ENCODE peak calls at places on chromosome 9, in seven cellular contexts. N, Y, T, G, Z, E and M are unnamed samples.

GRCh38 chr9:80954521-80954920 is 734.8 kb downstream of the TLE1 start:
- DNase-seq in N (peak), Y (no peak), T (no peak), G (no peak), Z (no peak), E (no peak), M (no peak)

GRCh38 chr9:76049341-76049740 is 158.9 kb downstream of the PCSK5 start:
- DNase-seq in N (no peak), Y (no peak), T (no peak), G (no peak), Z (no peak), E (no peak), M (no peak)

GRCh38 chr9:35669331-35670145 is 4.2 kb upstream of the CA9 start:
- DNase-seq in N (peak), Y (no peak), T (no peak), G (peak), Z (no peak), E (no peak), M (no peak)

GRCh38 chr9:69554945-69555344 is 117.2 kb downstream of the APBA1 start:
- DNase-seq in N (peak), Y (no peak), T (no peak), G (no peak), Z (no peak), E (no peak), M (peak)

GRCh38 chr9:19232117-19232829 is 1.8 kb downstream of the DENND4C start:
- DNase-seq in N (peak), Y (no peak), T (no peak), G (peak), Z (no peak), E (no peak), M (no peak)

GRCh38 chr9:136759436-136760325 is 1.6 kb upstream of the LCN8 start:
- DNase-seq in N (no peak), Y (no peak), T (no peak), G (no peak), Z (no peak), E (no peak), M (no peak)

GRCh38 chr9:136666364-136667216 is 3.9 kb downstream of the EGFL7 start:
- DNase-seq in N (no peak), Y (no peak), T (no peak), G (peak), Z (no peak), E (no peak), M (no peak)

GRCh38 chr9:5008206-5008605 is 23.1 kb downstream of the JAK2 start:
- DNase-seq in N (peak), Y (no peak), T (no peak), G (peak), Z (no peak), E (no peak), M (no peak)

GRCh38 chr9:130893250-130894101 is 3.1 kb downstream of the QRFP start:
- DNase-seq in N (no peak), Y (no peak), T (no peak), G (peak), Z (no peak), E (peak), M (no peak)

GRCh38 chr9:35688558-35689350 is 971 bp downstream of the TPM2 start:
- DNase-seq in N (peak), Y (no peak), T (no peak), G (peak), Z (no peak), E (no peak), M (no peak)

GRCh38 chr9:14156046-14156445 is 157.9 kb downstream of the NFIB start:
- DNase-seq in N (no peak), Y (no peak), T (peak), G (no peak), Z (no peak), E (no peak), M (no peak)

GRCh38 chr9:15882328-15882727 is 329.5 kb downstream of the CCDC171 start:
- DNase-seq in N (no peak), Y (no peak), T (no peak), G (no peak), Z (no peak), E (no peak), M (no peak)

GRCh38 chr9:116897181-116897580 is 210.1 kb downstream of the TRIM32 start:
- DNase-seq in N (no peak), Y (no peak), T (no peak), G (no peak), Z (no peak), E (no peak), M (no peak)

GRCh38 chr9:134630861-134631260 is 10.7 kb upstream of the COL5A1 start:
- DNase-seq in N (no peak), Y (no peak), T (no peak), G (no peak), Z (no peak), E (no peak), M (no peak)

GRCh38 chr9:125829743-125830142 is 82.6 kb downstream of the PBX3 start:
- DNase-seq in N (peak), Y (peak), T (peak), G (no peak), Z (no peak), E (no peak), M (no peak)

GRCh38 chr9:4196376-4196775 is 103.5 kb downstream of the GLIS3 start:
- DNase-seq in N (peak), Y (no peak), T (no peak), G (peak), Z (no peak), E (no peak), M (peak)

GRCh38 chr9:124658165-124659017 is 112.7 kb downstream of the NR6A1 start:
- DNase-seq in N (peak), Y (peak), T (peak), G (peak), Z (peak), E (peak), M (peak)

GRCh38 chr9:134575103-134575816 is 66.3 kb upstream of the COL5A1 start:
- DNase-seq in N (no peak), Y (no peak), T (no peak), G (no peak), Z (no peak), E (no peak), M (no peak)

GRCh38 chr9:14165376-14166035 is 148.4 kb downstream of the NFIB start:
- DNase-seq in N (peak), Y (no peak), T (no peak), G (no peak), Z (no peak), E (no peak), M (no peak)

GRCh38 chr9:116360974-116361373 is 207.4 kb downstream of the PAPPA start:
- DNase-seq in N (no peak), Y (no peak), T (no peak), G (no peak), Z (no peak), E (no peak), M (no peak)

GRCh38 chr9:112037281-112038016 is 137.6 kb downstream of the SUSD1 start:
- DNase-seq in N (peak), Y (peak), T (peak), G (peak), Z (peak), E (no peak), M (no peak)

GRCh38 chr9:6525326-6526040 is 112.5 kb downstream of the UHRF2 start:
- DNase-seq in N (peak), Y (no peak), T (no peak), G (no peak), Z (no peak), E (no peak), M (peak)

GRCh38 chr9:70411141-70411929 is 3.1 kb downstream of the KLF9 start:
- DNase-seq in N (peak), Y (no peak), T (no peak), G (peak), Z (no peak), E (peak), M (no peak)

GRCh38 chr9:107644774-107645463 is 155.3 kb upstream of the KLF4 start:
- DNase-seq in N (peak), Y (no peak), T (no peak), G (no peak), Z (no peak), E (peak), M (no peak)

GRCh38 chr9:128124873-128125574 is 2.5 kb downstream of the PTGES2 start:
- DNase-seq in N (peak), Y (peak), T (peak), G (peak), Z (peak), E (peak), M (peak)

GRCh38 chr9:136957461-136957860 is 5.4 kb downstream of the LCN12 start:
- DNase-seq in N (no peak), Y (no peak), T (no peak), G (no peak), Z (no peak), E (no peak), M (no peak)

GRCh38 chr9:70374962-70375618 is 39.4 kb downstream of the KLF9 start:
- DNase-seq in N (no peak), Y (no peak), T (no peak), G (no peak), Z (no peak), E (no peak), M (no peak)

GRCh38 chr9:97853844-97854695 is 1.0 kb downstream of the FOXE1 start:
- DNase-seq in N (peak), Y (no peak), T (no peak), G (peak), Z (peak), E (no peak), M (no peak)

GRCh38 chr9:134221273-134222017 is 57.1 kb upstream of the RNU6ATAC start:
- DNase-seq in N (no peak), Y (no peak), T (no peak), G (no peak), Z (no peak), E (no peak), M (no peak)

GRCh38 chr9:114230068-114230467 is 74.7 kb downstream of the COL27A1 start:
- DNase-seq in N (no peak), Y (no peak), T (no peak), G (no peak), Z (no peak), E (no peak), M (no peak)

GRCh38 chr9:82894961-82895902 is 167.7 kb downstream of the RASEF start:
- DNase-seq in N (no peak), Y (no peak), T (no peak), G (no peak), Z (no peak), E (no peak), M (no peak)

GRCh38 chr9:69606089-69606488 is 66.1 kb downstream of the APBA1 start:
- DNase-seq in N (no peak), Y (no peak), T (no peak), G (no peak), Z (no peak), E (no peak), M (no peak)

GRCh38 chr9:10274156-10274555 is 338.6 kb downstream of the PTPRD start:
- DNase-seq in N (no peak), Y (no peak), T (no peak), G (no peak), Z (no peak), E (no peak), M (peak)

GRCh38 chr9:110777201-110777842 is 108.7 kb downstream of the MUSK start:
- DNase-seq in N (peak), Y (no peak), T (no peak), G (peak), Z (peak), E (no peak), M (no peak)